ENCODE peak calls at places on chromosomes 4 and X, in six cellular contexts. K, H, C, G, V and Q are unnamed samples.

GRCh38 chrX:37922926-37923325 is 75.6 kb upstream of the DYNLT3 start:
- DNase-seq in K (no peak), H (no peak), C (no peak), G (no peak), V (no peak), Q (no peak)

GRCh38 chr4:55447108-55447708 is 51.5 kb downstream of the TMEM165 start:
- DNase-seq in K (no peak), H (no peak), C (no peak), G (no peak), V (no peak), Q (no peak)

GRCh38 chr4:78482281-78482680 is 69.3 kb upstream of the ANXA3 start:
- DNase-seq in K (no peak), H (no peak), C (no peak), G (no peak), V (no peak), Q (no peak)

GRCh38 chrX:115892787-115893671 is 277.5 kb upstream of the AGTR2 start:
- DNase-seq in K (no peak), H (peak), C (peak), G (no peak), V (peak), Q (no peak)

GRCh38 chrX:50442426-50443116 is 28.1 kb downstream of the DGKK start:
- DNase-seq in K (no peak), H (no peak), C (no peak), G (no peak), V (no peak), Q (no peak)

GRCh38 chrX:40108959-40109287 is 11.2 kb upstream of the BCOR start:
- DNase-seq in K (peak), H (no peak), C (peak), G (peak), V (peak), Q (no peak)

GRCh38 chr4:47167391-47167790 is 136.0 kb downstream of the GABRB1 start:
- DNase-seq in K (no peak), H (no peak), C (no peak), G (no peak), V (no peak), Q (no peak)

GRCh38 chrX:153061732-153062131 is 5.5 kb downstream of the PNMA3 start:
- DNase-seq in K (peak), H (no peak), C (no peak), G (no peak), V (no peak), Q (no peak)

GRCh38 chrX:39809326-39809725 is 288.4 kb downstream of the BCOR start:
- DNase-seq in K (peak), H (no peak), C (no peak), G (no peak), V (no peak), Q (no peak)

GRCh38 chrX:22039541-22039940 is 7.4 kb downstream of the PHEX start:
- DNase-seq in K (no peak), H (no peak), C (no peak), G (no peak), V (no peak), Q (no peak)

GRCh38 chr4:110183643-110184042 is 14.8 kb downstream of the ELOVL6 start:
- DNase-seq in K (no peak), H (no peak), C (no peak), G (no peak), V (no peak), Q (no peak)

GRCh38 chr4:105715692-105716278 is 7.2 kb downstream of the GSTCD start:
- DNase-seq in K (peak), H (no peak), C (no peak), G (peak), V (no peak), Q (no peak)

GRCh38 chr4:36348403-36348938 is 67.1 kb downstream of the DTHD1 start:
- DNase-seq in K (no peak), H (no peak), C (no peak), G (peak), V (no peak), Q (no peak)

GRCh38 chr4:40918330-40918729 is 168.6 kb downstream of the NSUN7 start:
- DNase-seq in K (no peak), H (no peak), C (no peak), G (peak), V (peak), Q (no peak)

GRCh38 chr4:40912455-40913055 is 162.8 kb downstream of the NSUN7 start:
- DNase-seq in K (no peak), H (no peak), C (no peak), G (no peak), V (no peak), Q (no peak)

GRCh38 chr4:40916218-40916555 is 166.4 kb downstream of the NSUN7 start:
- DNase-seq in K (no peak), H (no peak), C (no peak), G (no peak), V (peak), Q (no peak)

GRCh38 chr4:40916880-40917279 is 167.1 kb downstream of the NSUN7 start:
- DNase-seq in K (no peak), H (no peak), C (peak), G (peak), V (peak), Q (no peak)

DNA sequence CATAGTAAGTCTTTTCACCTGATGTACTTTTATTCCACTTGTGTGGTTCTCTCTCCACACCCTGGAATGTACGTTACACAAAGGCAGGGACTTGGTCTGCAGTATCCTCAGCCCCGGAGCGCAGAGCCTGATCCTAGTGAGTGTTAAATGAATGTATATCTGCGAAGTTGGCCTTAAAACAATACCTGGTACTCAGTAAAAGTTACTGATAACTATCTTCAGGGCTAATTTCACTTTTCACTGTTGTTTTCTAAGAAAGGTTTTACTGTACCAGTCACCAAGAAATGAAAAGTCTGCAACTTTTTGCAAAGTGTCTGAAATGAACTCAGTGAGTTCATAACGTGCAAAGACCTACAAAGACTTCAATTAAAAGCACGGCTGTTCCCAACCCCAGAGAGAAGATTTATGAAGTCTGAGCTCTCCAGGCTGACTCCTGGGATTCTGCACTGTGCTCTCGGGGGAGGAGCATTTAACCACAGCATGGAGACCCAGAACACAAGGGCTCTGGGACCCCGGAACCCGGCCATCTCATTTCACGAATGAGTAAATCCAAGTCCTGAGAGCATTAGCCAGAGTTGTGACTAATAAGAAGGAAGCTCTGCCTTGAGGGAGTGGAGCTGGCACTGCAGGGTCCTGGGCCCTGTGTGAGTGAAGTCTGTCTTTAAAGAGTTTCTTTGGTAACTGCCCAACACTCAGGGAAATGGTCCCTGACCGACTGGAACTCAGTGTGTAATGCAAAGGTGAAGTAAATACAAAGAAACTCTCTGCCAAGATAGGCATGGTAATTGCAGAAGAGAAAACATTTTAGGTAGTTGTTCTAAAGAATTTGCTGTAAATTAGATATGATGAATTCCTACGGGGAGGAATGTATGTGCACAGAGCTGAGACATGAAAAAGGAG is 165.8 kb downstream of the NSUN7 start:
- DNase-seq in K (no peak), H (no peak), C (no peak), G (no peak), V (no peak), Q (no peak)
- H3K27ac ChIP-seq in K (no peak), H (no peak), C (no peak), G (no peak), V (no peak), Q (no peak)

GRCh38 chr4:7909463-7909862 is 30.2 kb downstream of the AFAP1 start:
- DNase-seq in K (no peak), H (no peak), C (no peak), G (no peak), V (no peak), Q (no peak)
- H3K27ac ChIP-seq in K (no peak), H (peak), C (no peak), G (no peak), V (peak), Q (no peak)

GRCh38 chrX:53091354-53091753 is 2.6 kb upstream of the KANTR start:
- DNase-seq in K (no peak), H (no peak), C (no peak), G (no peak), V (no peak), Q (no peak)

GRCh38 chrX:53093177-53093655 is 726 bp upstream of the KANTR start:
- DNase-seq in K (peak), H (peak), C (peak), G (peak), V (peak), Q (no peak)

GRCh38 chrX:53093748-53094583 is at the start of gene KANTR:
- DNase-seq in K (peak), H (peak), C (peak), G (peak), V (peak), Q (peak)

GRCh38 chrX:53095796-53096195 is 1.9 kb downstream of the KANTR start:
- DNase-seq in K (no peak), H (no peak), C (no peak), G (no peak), V (no peak), Q (no peak)

DNA sequence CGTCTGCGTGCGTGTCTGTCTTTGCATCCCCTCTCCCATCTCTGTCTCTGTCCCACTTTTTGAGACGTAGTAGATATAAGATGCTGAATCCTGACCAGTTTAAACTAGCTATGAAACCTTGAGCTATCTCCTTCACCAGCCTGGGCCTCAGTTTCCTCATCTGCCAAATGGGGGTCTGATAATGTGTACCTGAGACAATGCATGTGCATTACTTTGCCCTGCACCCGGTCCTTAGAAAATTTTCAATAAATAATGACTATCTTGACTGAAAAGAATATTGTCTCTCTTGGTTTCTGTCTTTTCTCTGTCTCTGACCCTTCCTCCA is 604 bp downstream of the KANTR start:
- DNase-seq in K (no peak), H (no peak), C (no peak), G (no peak), V (no peak), Q (no peak)
- H3K27ac ChIP-seq in K (peak), H (peak), C (no peak), G (peak), V (peak), Q (peak)

GRCh38 chr4:39480251-39480650 is 21.4 kb downstream of the LIAS start:
- DNase-seq in K (no peak), H (no peak), C (no peak), G (no peak), V (no peak), Q (no peak)

GRCh38 chr4:39476181-39476873 is 17.5 kb downstream of the LIAS start:
- DNase-seq in K (no peak), H (no peak), C (no peak), G (no peak), V (no peak), Q (no peak)

GRCh38 chr4:39484582-39485272 is 25.9 kb downstream of the LIAS start:
- DNase-seq in K (no peak), H (no peak), C (no peak), G (no peak), V (no peak), Q (no peak)

GRCh38 chr4:39486221-39486804 is 27.5 kb downstream of the LIAS start:
- DNase-seq in K (no peak), H (no peak), C (no peak), G (no peak), V (no peak), Q (no peak)

GRCh38 chr4:39480902-39481695 is 22.2 kb downstream of the LIAS start:
- DNase-seq in K (no peak), H (no peak), C (no peak), G (no peak), V (no peak), Q (no peak)
- H3K27ac ChIP-seq in K (no peak), H (no peak), C (no peak), G (no peak), V (no peak), Q (no peak)

GRCh38 chr4:152065545-152065944 is 304.7 kb upstream of the GATB start:
- DNase-seq in K (no peak), H (no peak), C (no peak), G (no peak), V (no peak), Q (no peak)

GRCh38 chr4:152064282-152064681 is 303.5 kb upstream of the GATB start:
- DNase-seq in K (no peak), H (no peak), C (no peak), G (no peak), V (no peak), Q (no peak)

GRCh38 chr4:152064753-152065152 is 303.9 kb upstream of the GATB start:
- DNase-seq in K (no peak), H (no peak), C (no peak), G (no peak), V (no peak), Q (no peak)

DNA sequence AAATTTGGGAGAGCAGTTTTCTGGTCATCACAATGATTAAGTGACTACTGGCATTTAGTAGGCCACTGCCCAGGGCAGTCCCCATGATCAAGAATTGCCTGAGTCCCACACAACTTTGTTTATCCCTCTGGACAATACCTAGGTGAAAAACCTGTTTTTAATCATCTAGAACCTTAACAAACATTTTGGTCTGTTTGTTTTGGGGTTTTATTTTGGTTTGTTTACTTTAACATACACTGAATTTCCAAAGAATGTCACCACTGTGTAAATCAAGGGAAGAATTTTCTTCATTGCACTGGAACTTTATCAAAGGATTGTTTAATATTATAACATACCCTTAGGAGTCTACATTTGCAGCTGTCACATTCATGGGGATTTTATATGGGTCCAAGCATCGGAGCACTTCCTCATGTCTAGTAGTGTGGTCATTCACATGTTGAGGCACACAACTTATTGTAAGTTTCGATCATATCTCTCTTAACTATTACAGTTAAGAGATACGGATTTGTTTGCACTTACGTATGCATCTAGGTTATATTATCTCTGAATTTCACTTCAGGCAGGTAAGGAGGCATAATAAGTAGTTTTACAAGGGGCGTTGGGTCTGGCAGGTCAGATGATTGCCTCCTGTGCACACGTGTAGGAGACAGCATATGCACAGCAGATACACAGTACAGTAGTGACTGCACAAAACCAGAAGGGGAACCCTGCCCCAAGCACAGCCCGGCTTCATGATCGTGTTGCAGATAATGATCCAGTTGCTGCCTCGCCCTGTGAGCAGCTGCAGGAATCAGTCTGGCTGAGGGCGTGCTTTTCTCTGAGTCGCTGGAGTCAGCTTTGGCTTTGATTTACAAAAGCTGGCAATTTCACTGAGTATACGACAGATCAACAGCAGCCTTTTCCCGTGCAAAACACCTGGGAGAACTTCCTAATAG is 302.8 kb upstream of the GATB start:
- DNase-seq in K (peak), H (no peak), C (no peak), G (peak), V (no peak), Q (peak)
- H3K27ac ChIP-seq in K (no peak), H (no peak), C (no peak), G (no peak), V (no peak), Q (no peak)